ENCODE peak calls at places on chromosome 14, in nine cellular contexts. B is HFFc6; C is stimulated activated CD8-positive, alpha-beta memory T cell treated with anti-CD3 and anti-CD28 coated beads, Interleukin-4, amount 100 ng/mL, for 4 hours; K is heart left ventricle; Z is stimulated activated CD4-positive, alpha-beta T cell treated with anti-CD3 and anti-CD28 coated beads, TNF-alpha, amount 100 ng/mL, for 4 hours; V is SK-MEL-5; H is left cardiac atrium; U is nucleus accumbens; J is activated T-helper 1 cell treated with anti-CD3 and anti-CD28 coated beads, Interleukin-12 subunit alpha, Interleukin-12 subunit beta, Interleukin-2, Interleukin-4 antibody, amounts not matched to agents 30 ng/mL and 10 ng/mL and 1 ng/mL, durations not matched to agents 14 hours and 24 hours and 36 hours. M is an unnamed sample.

GRCh38 chr14:95518045-95518751 is 1.7 kb upstream of the SYNE3 start:
- DNase-seq in J (no peak), H (no peak), K (no peak), U (no peak), B (peak), Z (no peak), C (no peak), V (no peak), M (no peak)

GRCh38 chr14:101250948-101251811 is 310.1 kb upstream of the DIO3 start:
- DNase-seq in K (no peak), B (no peak), H (no peak), C (no peak), Z (no peak), J (no peak), V (no peak), U (no peak), M (no peak)

GRCh38 chr14:30125322-30125944 is 197.8 kb upstream of the PRKD1 start:
- DNase-seq in J (no peak), H (no peak), Z (no peak), K (no peak), C (no peak), B (no peak), U (no peak), V (no peak), M (no peak)

GRCh38 chr14:65229431-65230286 is 127.3 kb upstream of the MAX start:
- DNase-seq in U (peak), J (peak), C (no peak), B (peak), V (peak), K (peak), Z (no peak), H (peak), M (peak)

GRCh38 chr14:104460920-104461651 is 118.5 kb upstream of the C14orf180 start:
- DNase-seq in Z (no peak), J (no peak), C (no peak), K (no peak), H (no peak), U (no peak), V (no peak), B (no peak), M (no peak)

GRCh38 chr14:51424041-51424440 is 184.0 kb downstream of the TMX1 start:
- DNase-seq in B (no peak), K (no peak), V (no peak), U (no peak), J (no peak), H (no peak), C (no peak), Z (no peak), M (no peak)

GRCh38 chr14:33791971-33792370 is 158.9 kb downstream of the EGLN3 start:
- DNase-seq in H (no peak), U (no peak), B (no peak), C (no peak), J (no peak), Z (no peak), V (no peak), K (no peak), M (no peak)

GRCh38 chr14:104364830-104365229 is 214.7 kb upstream of the C14orf180 start:
- DNase-seq in V (no peak), K (peak), C (no peak), B (no peak), Z (no peak), U (no peak), J (no peak), H (no peak), M (no peak)

GRCh38 chr14:103867523-103867953 is 20.2 kb upstream of the PPP1R13B start:
- DNase-seq in U (peak), H (peak), J (no peak), C (no peak), Z (no peak), V (no peak), K (peak), B (no peak), M (no peak)

GRCh38 chr14:23430733-23431105 is 4.7 kb downstream of the MYH7 start:
- DNase-seq in Z (no peak), J (no peak), C (no peak), K (no peak), V (no peak), H (no peak), B (peak), U (peak), M (no peak)

GRCh38 chr14:23483216-23483854 is 13.8 kb downstream of the NGDN start:
- DNase-seq in H (no peak), V (peak), B (no peak), J (no peak), Z (no peak), C (no peak), K (no peak), U (peak), M (peak)

GRCh38 chr14:102086346-102086971 is 385 bp downstream of the HSP90AA1 start:
- DNase-seq in V (peak), Z (no peak), K (peak), H (peak), U (peak), B (peak), C (peak), J (peak), M (no peak)

M was measured in DMS153.